ENCODE peak calls at places on chromosome 15, in eight cellular contexts. W, L, T, U, O, V, N and C are unnamed samples. For H3K27me3, the result is how much of the 10 kb centered on the place peaks cover.

GRCh38 chr15:92595506-92596337 is 59.9 kb downstream of the FAM174B start:
- DNase-seq in O (no peak), T (no peak), N (no peak), L (no peak), U (no peak), W (peak), V (no peak), C (peak)

GRCh38 chr15:67149068-67149841 is 83.9 kb downstream of the SMAD3 start:
- DNase-seq in U (no peak), T (peak), O (no peak), L (no peak), V (no peak), N (no peak), W (peak), C (no peak)

GRCh38 chr15:70236306-70237103 is 138.8 kb upstream of the TLE3 start:
- DNase-seq in O (no peak), U (peak), N (no peak), L (no peak), T (no peak), W (no peak), V (no peak), C (no peak)

GRCh38 chr15:90367578-90367977 is 15.5 kb downstream of the ZNF774 start:
- DNase-seq in L (no peak), V (no peak), W (no peak), U (peak), O (no peak), T (no peak), N (no peak), C (no peak)

GRCh38 chr15:83061680-83062079 is 5.4 kb downstream of the BTBD1 start:
- DNase-seq in U (no peak), N (no peak), L (no peak), O (no peak), V (no peak), W (no peak), T (no peak), C (no peak)

GRCh38 chr15:61115241-61115640 is 113.9 kb downstream of the RORA start:
- DNase-seq in V (no peak), U (peak), T (no peak), L (no peak), N (no peak), W (no peak), O (no peak), C (no peak)

GRCh38 chr15:90463381-90463780 is 66.3 kb upstream of the CRTC3 start:
- DNase-seq in V (peak), T (no peak), U (peak), L (no peak), N (no peak), W (no peak), O (no peak), C (peak)

GRCh38 chr15:57216288-57216687 is 160.0 kb upstream of the CGNL1 start:
- DNase-seq in N (no peak), T (no peak), W (no peak), O (no peak), V (no peak), U (peak), L (no peak), C (no peak)

GRCh38 chr15:27767918-27768640 is 331.0 kb downstream of the OCA2 start:
- DNase-seq in T (no peak), O (no peak), U (no peak), V (no peak), W (no peak), N (no peak), L (no peak), C (no peak)

GRCh38 chr15:69924531-69924930 is 173.2 kb downstream of the TLE3 start:
- DNase-seq in W (no peak), T (no peak), L (no peak), U (no peak), N (no peak), V (no peak), O (no peak), C (no peak)

GRCh38 chr15:86183765-86184491 is 104.3 kb downstream of the AGBL1 start:
- DNase-seq in V (no peak), O (no peak), L (no peak), N (no peak), U (no peak), W (no peak), T (no peak), C (no peak)

GRCh38 chr15:48925714-48926223 is 38.0 kb downstream of the SHC4 start:
- DNase-seq in T (peak), N (no peak), O (no peak), L (no peak), V (no peak), U (peak), W (no peak), C (no peak)

GRCh38 chr15:48929611-48930170 is 34.0 kb downstream of the SHC4 start:
- DNase-seq in T (no peak), N (no peak), L (no peak), V (no peak), O (no peak), U (no peak), W (no peak), C (no peak)

GRCh38 chr15:48924528-48925393 is 39.0 kb downstream of the SHC4 start:
- DNase-seq in W (no peak), O (no peak), T (no peak), N (no peak), L (no peak), V (no peak), U (no peak), C (no peak)

GRCh38 chr15:48928877-48929538 is 34.7 kb downstream of the SHC4 start:
- DNase-seq in V (no peak), U (no peak), T (no peak), O (no peak), W (no peak), N (no peak), L (no peak), C (no peak)

GRCh38 chr15:48927181-48927580 is 36.5 kb downstream of the SHC4 start:
- DNase-seq in L (no peak), N (no peak), T (no peak), W (no peak), U (no peak), V (no peak), O (no peak), C (no peak)
- H3K27me3 ChIP-seq in L (under half), N (under half), T (under half), W (under half), U (under half), V (under half), O (under half), C (under half)

GRCh38 chr15:59996498-59997041 is 7.5 kb upstream of the FOXB1 start:
- DNase-seq in T (no peak), U (no peak), V (no peak), L (no peak), W (no peak), O (no peak), N (no peak), C (no peak)
- H3K4me3 ChIP-seq in T (no peak), U (no peak), V (no peak), L (peak), W (no peak), O (peak), N (peak), C (no peak)

GRCh38 chr15:37090543-37091175 is 9.7 kb downstream of the MEIS2 start:
- DNase-seq in L (no peak), U (no peak), O (no peak), N (no peak), T (no peak), W (no peak), V (no peak), C (no peak)

GRCh38 chr15:37095993-37096877 is 4.1 kb downstream of the MEIS2 start:
- DNase-seq in N (peak), W (no peak), L (peak), V (no peak), O (no peak), T (no peak), U (peak), C (peak)

GRCh38 chr15:37095197-37095992 is 5.0 kb downstream of the MEIS2 start:
- DNase-seq in T (no peak), L (peak), N (peak), V (no peak), W (no peak), O (no peak), U (no peak), C (peak)

GRCh38 chr15:37094542-37095196 is 5.7 kb downstream of the MEIS2 start:
- DNase-seq in L (no peak), U (no peak), N (no peak), O (no peak), V (no peak), W (no peak), T (no peak), C (no peak)

GRCh38 chr15:37093480-37094410 is 6.6 kb downstream of the MEIS2 start:
- DNase-seq in T (no peak), V (no peak), N (no peak), W (no peak), U (peak), O (no peak), L (peak), C (peak)
- H3K27me3 ChIP-seq in T (under half), V (half or more), N (under half), W (under half), U (under half), O (under half), L (under half), C (under half)

DNA sequence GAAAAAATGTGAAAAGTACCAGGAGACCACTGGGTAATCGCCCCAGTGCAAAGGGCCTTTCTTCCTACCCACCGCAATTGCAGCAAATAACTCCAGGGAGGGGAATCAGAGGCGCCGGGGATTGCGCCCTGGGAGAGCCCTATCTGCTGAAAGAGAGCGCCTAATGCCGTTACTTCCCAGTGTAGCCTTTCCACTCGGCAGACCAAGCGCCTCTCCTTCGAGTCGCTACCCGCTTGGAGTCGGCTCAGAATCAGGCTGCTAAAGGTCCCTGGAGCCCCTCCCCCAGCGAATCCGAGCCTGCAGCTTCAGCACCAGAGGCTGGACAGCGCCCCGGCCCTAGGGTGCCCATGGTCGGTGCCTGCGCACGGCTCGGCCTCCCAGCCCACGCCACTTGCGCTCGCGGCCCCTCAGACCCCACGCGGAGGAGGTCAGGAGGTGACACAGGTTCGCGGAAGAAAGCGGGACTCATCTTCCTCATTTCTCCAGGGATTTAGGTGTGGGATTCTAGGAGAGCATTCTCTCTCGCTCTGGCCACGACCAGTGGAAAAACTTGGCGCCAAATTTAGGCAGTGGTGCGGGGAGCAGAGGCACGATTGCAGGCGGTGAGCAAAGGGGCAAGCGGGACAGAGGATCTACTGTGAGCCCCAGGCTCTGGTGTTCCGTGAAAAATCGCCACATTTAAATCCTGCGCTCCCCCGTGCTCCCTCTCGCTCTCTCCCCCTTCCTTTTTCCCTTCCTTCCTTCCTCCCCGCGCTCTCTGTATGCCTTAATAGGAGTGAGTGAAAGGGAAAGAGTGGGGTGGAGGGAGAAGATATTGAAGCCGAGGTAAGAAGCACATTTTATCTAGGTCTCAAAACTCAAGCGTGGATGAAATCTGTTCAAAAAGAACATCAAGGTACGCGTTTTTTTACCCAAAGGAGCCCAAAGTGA is 15.4 kb upstream of the AEN start:
- DNase-seq in O (no peak), U (peak), N (peak), T (no peak), L (peak), V (peak), W (no peak), C (no peak)
- H3K4me3 ChIP-seq in O (no peak), U (peak), N (peak), T (no peak), L (no peak), V (no peak), W (no peak), C (no peak)